ENCODE peak calls at places on chromosome 17, in ten cellular contexts. Y is uterus, J is heart left ventricle, E is sigmoid colon, M is prostate gland, O is right lobe of liver, S is Peyer's patch, P is suprapubic skin, D is ovary, X is IMR-90. F is an unnamed sample.

GRCh38 chr17:38742431-38743308 is 5.5 kb downstream of the PCGF2 start:
- DNase-seq in P (peak), E (peak), S (peak), Y (peak), J (peak), M (no peak), O (peak), X (peak), D (peak), F (peak)

GRCh38 chr17:58120195-58120822 is 27.9 kb upstream of the OR4D1 start:
- DNase-seq in D (peak), X (peak), J (peak), Y (no peak), O (no peak), P (no peak), M (peak), S (no peak), E (no peak), F (peak)

GRCh38 chr17:47287068-47287467 is 33.4 kb downstream of the ITGB3 start:
- DNase-seq in M (no peak), E (no peak), S (no peak), O (no peak), P (no peak), J (no peak), Y (no peak), D (no peak), X (no peak), F (no peak)

GRCh38 chr17:38897671-38898290 is 27.6 kb upstream of the LASP1NB start:
- DNase-seq in M (no peak), X (no peak), J (no peak), Y (no peak), D (no peak), S (peak), E (no peak), O (no peak), P (no peak), F (no peak)

GRCh38 chr17:71855000-71855399 is 265.8 kb upstream of the SOX9 start:
- DNase-seq in S (no peak), Y (no peak), O (no peak), X (no peak), P (no peak), J (no peak), E (no peak), M (no peak), D (no peak), F (no peak)

GRCh38 chr17:75587718-75588545 is at the start of gene MYO15B:
- DNase-seq in O (peak), X (no peak), P (peak), D (peak), Y (peak), J (peak), M (no peak), S (peak), E (peak), F (peak)

GRCh38 chr17:44707755-44708400 is 587 bp upstream of the DBF4B start:
- DNase-seq in P (no peak), S (no peak), M (no peak), O (no peak), X (no peak), D (no peak), Y (no peak), J (no peak), E (no peak), F (no peak)

GRCh38 chr17:67180275-67180674 is 64.7 kb downstream of the HELZ start:
- DNase-seq in D (no peak), J (no peak), P (no peak), Y (no peak), M (no peak), X (no peak), E (no peak), O (no peak), S (no peak), F (no peak)

GRCh38 chr17:8163978-8164814 is 1.4 kb upstream of the VAMP2 start:
- DNase-seq in J (peak), E (peak), M (peak), Y (peak), P (peak), X (peak), O (no peak), D (peak), S (peak), F (no peak)

GRCh38 chr17:83131268-83132011 is 52.0 kb downstream of the METRNL start:
- DNase-seq in J (no peak), M (no peak), S (no peak), X (no peak), O (no peak), Y (no peak), P (peak), D (no peak), E (no peak), F (no peak)

GRCh38 chr17:73131993-73132595 is 32.7 kb upstream of the SSTR2 start:
- DNase-seq in S (no peak), X (no peak), D (no peak), O (no peak), Y (no peak), P (no peak), J (no peak), E (no peak), M (no peak), F (no peak)

GRCh38 chr17:21843318-21843865 is 151.1 kb downstream of the KCNJ18 start:
- DNase-seq in S (no peak), Y (no peak), D (no peak), X (no peak), P (no peak), J (no peak), O (peak), E (no peak), M (no peak), F (no peak)

GRCh38 chr17:21239680-21240374 is 13.4 kb downstream of the NATD1 start:
- DNase-seq in X (peak), J (no peak), O (no peak), D (no peak), Y (no peak), E (no peak), M (no peak), P (no peak), S (no peak), F (no peak)

GRCh38 chr17:36657390-36657762 is 56.0 kb downstream of the MRM1 start:
- DNase-seq in D (no peak), Y (no peak), X (no peak), M (no peak), S (no peak), E (no peak), J (no peak), O (no peak), P (no peak), F (no peak)

GRCh38 chr17:42276359-42276608 is at the start of gene STAT5B:
- DNase-seq in P (no peak), E (peak), D (peak), M (peak), X (peak), J (peak), O (peak), Y (peak), S (peak), F (peak)
- TF ChIP-seq POLR2A in P (peak), E (no peak), D (peak), M (peak), X (no peak), J (peak), O (peak), Y (peak), S (no peak), F (no peak)

DNA sequence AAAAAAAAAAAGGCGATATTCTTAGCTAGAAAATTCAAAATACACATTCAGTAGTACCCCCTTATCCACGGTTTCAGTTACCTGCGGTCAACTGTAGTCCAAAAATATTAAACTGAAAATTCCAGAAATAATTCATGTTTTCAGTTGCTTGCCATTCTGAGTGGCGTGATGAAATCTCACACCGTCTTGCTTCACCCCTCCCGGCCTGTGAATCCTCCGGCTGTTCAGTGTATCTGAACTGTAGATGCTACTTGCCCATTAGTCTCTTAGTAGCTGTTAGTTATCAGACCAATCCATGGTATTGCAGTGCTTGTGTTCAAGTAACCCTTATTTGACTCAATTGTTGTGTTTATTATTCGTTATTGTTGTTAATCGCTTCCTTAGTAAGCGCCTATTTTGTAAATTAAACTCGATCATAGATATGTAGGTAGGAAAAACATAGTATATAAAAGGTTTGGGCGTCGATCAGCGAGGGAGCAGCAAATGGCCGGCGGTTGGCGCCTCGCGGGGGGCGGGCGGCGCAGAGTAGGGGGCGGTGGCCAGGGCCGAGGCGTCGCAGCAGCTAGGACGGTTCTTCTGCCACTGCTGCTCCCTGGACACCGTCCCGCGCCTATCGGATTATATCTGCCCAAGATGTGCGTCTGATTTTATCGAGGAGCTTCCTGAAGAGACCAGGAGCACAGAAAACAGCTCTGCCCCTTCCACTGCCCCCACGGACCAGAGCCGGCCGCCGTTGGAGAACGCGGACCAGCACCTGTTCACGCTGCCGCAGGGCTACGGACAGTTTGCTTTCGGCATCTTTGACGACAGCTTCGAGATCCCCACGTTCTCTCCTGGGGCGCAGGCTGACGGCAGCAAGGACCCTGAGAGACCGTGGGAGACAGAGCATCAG is 39.8 kb upstream of the AKAP1 start:
- DNase-seq in E (no peak), P (no peak), D (no peak), X (no peak), J (peak), Y (no peak), M (no peak), O (no peak), S (no peak), F (peak)
- H3K27ac ChIP-seq in E (peak), P (no peak), D (no peak), X (no peak), J (no peak), Y (no peak), M (no peak), O (no peak), S (no peak), F (no peak)

GRCh38 chr17:16945141-16945493 is 26.8 kb downstream of the TNFRSF13B start:
- DNase-seq in J (no peak), D (no peak), S (peak), Y (no peak), P (no peak), O (peak), X (no peak), M (no peak), E (peak), F (no peak)
- TF ChIP-seq POLR2A in J (no peak), D (no peak), S (no peak), Y (no peak), P (no peak), O (no peak), X (no peak), M (no peak), E (no peak), F (no peak)

DNA sequence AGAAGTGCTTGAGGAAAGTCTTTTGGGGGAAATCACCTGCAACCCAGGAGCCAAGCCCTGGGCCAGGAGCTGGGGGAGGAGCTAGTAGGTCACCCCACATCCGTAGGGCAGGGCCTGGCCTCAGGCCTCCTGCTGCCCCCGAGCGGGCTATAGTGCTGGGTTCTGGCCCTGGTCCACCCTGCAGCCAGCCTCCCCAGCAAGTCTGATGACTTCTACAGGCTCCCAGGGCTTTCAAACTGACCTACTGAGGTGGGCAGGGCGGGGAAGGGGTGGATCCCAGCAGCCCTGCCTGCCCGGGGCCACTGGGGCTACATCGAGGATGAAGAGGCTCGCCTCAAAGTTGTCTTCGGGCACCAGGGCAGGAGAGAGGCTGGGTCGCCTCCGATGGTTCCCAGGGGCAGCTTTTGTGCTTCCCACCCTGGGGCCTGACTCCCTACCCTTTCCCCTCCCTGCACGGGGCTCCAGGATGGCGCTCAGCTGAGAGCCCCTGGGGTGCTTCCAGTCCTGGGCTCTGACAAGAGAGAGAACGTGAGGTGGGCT is 5.0 kb downstream of the CENPX start:
- DNase-seq in P (no peak), E (no peak), M (no peak), J (no peak), X (no peak), D (no peak), O (no peak), Y (no peak), S (no peak), F (no peak)
- H3K27ac ChIP-seq in P (no peak), E (no peak), M (no peak), J (no peak), X (no peak), D (no peak), O (no peak), Y (no peak), S (no peak), F (no peak)

GRCh38 chr17:1515640-1516402 is 591 bp downstream of the INPP5K start:
- DNase-seq in P (no peak), E (peak), Y (peak), J (peak), S (peak), O (no peak), D (no peak), M (peak), X (peak), F (peak)

GRCh38 chr17:1519678-1520077 is 3.3 kb upstream of the INPP5K start:
- DNase-seq in S (no peak), E (no peak), O (no peak), X (no peak), Y (no peak), P (no peak), M (no peak), J (no peak), D (no peak), F (no peak)

GRCh38 chr17:1518410-1518809 is 2.0 kb upstream of the INPP5K start:
- DNase-seq in D (no peak), J (no peak), Y (no peak), E (no peak), S (no peak), X (no peak), O (no peak), M (no peak), P (no peak), F (no peak)

GRCh38 chr17:1512351-1512750 is 4.1 kb downstream of the INPP5K start:
- DNase-seq in J (no peak), Y (no peak), M (no peak), P (no peak), O (no peak), D (no peak), X (no peak), E (no peak), S (no peak), F (no peak)

DNA sequence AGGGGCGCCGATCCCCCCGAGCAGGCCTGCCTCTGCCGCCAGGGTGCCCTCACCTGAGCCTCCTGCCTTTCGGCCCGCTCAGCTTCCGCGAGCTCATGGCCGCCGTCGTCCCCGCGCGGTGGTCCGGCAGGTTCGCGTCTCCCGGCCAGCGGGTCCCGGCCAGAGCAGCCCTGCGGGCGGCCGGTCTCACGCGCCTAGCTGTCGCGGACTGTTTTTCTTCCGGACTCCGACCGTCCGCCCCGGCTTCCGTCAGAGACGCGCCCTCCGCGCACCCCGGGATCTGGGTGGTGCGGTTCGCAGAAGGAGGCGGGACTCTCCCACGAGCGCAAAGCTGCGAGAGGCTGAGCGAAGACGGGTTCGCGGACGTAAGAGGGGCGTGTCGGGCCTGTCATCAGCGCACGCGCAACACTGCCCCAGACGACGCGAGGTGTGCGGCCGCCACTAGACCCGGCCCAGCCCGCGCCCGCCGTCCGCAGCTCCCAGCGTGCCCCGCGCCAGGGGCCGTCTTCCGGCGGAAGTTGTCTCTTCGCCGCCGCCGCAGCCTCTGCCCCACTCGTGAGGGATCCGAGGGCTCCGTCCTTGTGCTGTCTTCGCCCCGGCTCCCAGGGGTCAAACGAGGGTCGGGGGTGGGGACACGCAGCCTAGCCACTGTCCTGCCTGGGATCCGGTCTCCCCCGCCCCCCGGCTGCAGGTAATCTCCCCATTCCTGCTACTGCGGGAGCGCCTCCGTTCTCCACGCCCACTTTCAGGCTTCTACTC is at the start of gene INPP5K:
- DNase-seq in O (peak), M (peak), X (peak), E (peak), P (peak), D (peak), J (peak), Y (peak), S (peak), F (peak)
- TF ChIP-seq POLR2A in O (peak), M (peak), X (peak), E (peak), P (peak), D (peak), J (peak), Y (peak), S (peak), F (peak)

DNA sequence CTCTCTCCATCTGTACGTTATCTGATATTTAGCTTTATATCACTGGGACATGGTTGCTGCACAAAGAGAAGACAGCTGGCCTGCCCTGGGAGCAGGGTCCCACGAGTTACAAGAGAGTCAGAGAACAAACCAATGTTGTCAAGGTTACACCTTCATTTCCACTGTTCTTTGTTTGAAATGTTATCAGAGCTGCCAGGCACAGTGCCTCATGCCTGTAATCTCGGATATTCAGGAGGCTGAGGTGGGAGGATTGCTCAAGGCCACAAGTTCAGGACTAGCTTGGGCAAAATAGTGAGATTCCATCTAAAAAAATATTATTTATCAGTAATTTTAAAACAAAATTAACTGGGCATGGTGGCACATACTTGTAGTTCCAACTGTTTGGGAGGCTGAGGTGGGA is 34.6 kb downstream of the ATP6V0A1 start:
- DNase-seq in X (no peak), M (no peak), Y (no peak), O (no peak), D (no peak), P (no peak), J (no peak), S (no peak), E (no peak), F (no peak)
- H3K27ac ChIP-seq in X (no peak), M (no peak), Y (no peak), O (no peak), D (no peak), P (no peak), J (no peak), S (no peak), E (no peak), F (no peak)

GRCh38 chr17:42531455-42532354 is 4.3 kb upstream of the NAGLU start:
- DNase-seq in P (no peak), J (peak), S (peak), O (peak), M (no peak), E (peak), D (no peak), Y (peak), X (peak), F (peak)
- TF ChIP-seq POLR2A in P (no peak), J (no peak), S (peak), O (peak), M (peak), E (no peak), D (no peak), Y (no peak), X (no peak), F (no peak)

GRCh38 chr17:80970044-80970761 is 21.4 kb upstream of the CHMP6 start:
- DNase-seq in O (no peak), Y (peak), X (no peak), E (peak), M (peak), J (peak), P (no peak), D (peak), S (peak), F (peak)
- H3K27ac ChIP-seq in O (no peak), Y (no peak), X (no peak), E (peak), M (no peak), J (peak), P (no peak), D (no peak), S (no peak), F (no peak)

GRCh38 chr17:49414622-49415350 is at the start of gene PHB1:
- DNase-seq in D (peak), X (peak), M (peak), E (peak), J (peak), O (peak), P (peak), S (peak), Y (peak), F (peak)
- TF ChIP-seq POLR2A in D (no peak), X (no peak), M (peak), E (no peak), J (peak), O (no peak), P (no peak), S (peak), Y (no peak), F (no peak)

F was measured in body of pancreas.